ENCODE peak calls at places on chromosomes 7 and 10, in seven cellular contexts. One of them, this sample, is unnamed.

GRCh38 chr7:117229350-117229749 is 93.5 kb downstream of the WNT2 start:
- DNase-seq in HCT116: no peak
- DNase-seq in fibroblast of lung: peak
- DNase-seq in astrocyte: peak
- DNase-seq in SK-N-MC: no peak
- DNase-seq in GM23338: no peak
- DNase-seq in DND-41: peak
- DNase-seq in this sample: no peak

GRCh38 chr7:77383333-77383740 is 32.8 kb downstream of the GSAP start:
- DNase-seq in GM23338: no peak
- DNase-seq in SK-N-MC: no peak
- DNase-seq in HCT116: no peak
- DNase-seq in fibroblast of lung: peak
- DNase-seq in astrocyte: peak
- DNase-seq in DND-41: no peak
- DNase-seq in this sample: peak

GRCh38 chr10:79143879-79144278 is 75.1 kb downstream of the ZMIZ1 start:
- DNase-seq in DND-41: no peak
- DNase-seq in SK-N-MC: no peak
- DNase-seq in HCT116: no peak
- DNase-seq in GM23338: no peak
- DNase-seq in fibroblast of lung: no peak
- DNase-seq in astrocyte: no peak
- DNase-seq in this sample: no peak

GRCh38 chr7:48040944-48041664 is 5.8 kb downstream of the C7orf57 start:
- DNase-seq in HCT116: no peak
- DNase-seq in DND-41: no peak
- DNase-seq in GM23338: peak
- DNase-seq in SK-N-MC: no peak
- DNase-seq in fibroblast of lung: no peak
- DNase-seq in astrocyte: no peak
- DNase-seq in this sample: peak

GRCh38 chr10:24385776-24386175 is 176.8 kb downstream of the KIAA1217 start:
- DNase-seq in GM23338: peak
- DNase-seq in SK-N-MC: no peak
- DNase-seq in astrocyte: peak
- DNase-seq in HCT116: no peak
- DNase-seq in fibroblast of lung: peak
- DNase-seq in DND-41: no peak
- DNase-seq in this sample: peak

GRCh38 chr7:69104023-69104422 is 494.3 kb upstream of the AUTS2 start:
- DNase-seq in DND-41: no peak
- DNase-seq in HCT116: no peak
- DNase-seq in astrocyte: no peak
- DNase-seq in fibroblast of lung: no peak
- DNase-seq in GM23338: peak
- DNase-seq in SK-N-MC: no peak
- DNase-seq in this sample: no peak

GRCh38 chr10:127757033-127757432 is 20.0 kb downstream of the FOXI2 start:
- DNase-seq in SK-N-MC: no peak
- DNase-seq in fibroblast of lung: no peak
- DNase-seq in HCT116: peak
- DNase-seq in DND-41: peak
- DNase-seq in astrocyte: no peak
- DNase-seq in GM23338: peak
- DNase-seq in this sample: no peak

GRCh38 chr7:1849351-1849951 is 179.4 kb downstream of the ELFN1 start:
- DNase-seq in SK-N-MC: no peak
- DNase-seq in HCT116: no peak
- DNase-seq in fibroblast of lung: no peak
- DNase-seq in GM23338: no peak
- DNase-seq in DND-41: no peak
- DNase-seq in astrocyte: no peak
- DNase-seq in this sample: no peak

GRCh38 chr7:148395990-148396716 is 194.4 kb upstream of the C7orf33 start:
- DNase-seq in GM23338: peak
- DNase-seq in SK-N-MC: no peak
- DNase-seq in DND-41: no peak
- DNase-seq in astrocyte: no peak
- DNase-seq in HCT116: no peak
- DNase-seq in fibroblast of lung: no peak
- DNase-seq in this sample: no peak

GRCh38 chr10:106189254-106189653 is 975.3 kb downstream of the SORCS1 start:
- DNase-seq in SK-N-MC: peak
- DNase-seq in GM23338: peak
- DNase-seq in DND-41: peak
- DNase-seq in HCT116: no peak
- DNase-seq in astrocyte: no peak
- DNase-seq in fibroblast of lung: peak
- DNase-seq in this sample: no peak

GRCh38 chr10:978826-979421 is 9.3 kb upstream of the GTPBP4 start:
- DNase-seq in astrocyte: no peak
- DNase-seq in DND-41: no peak
- DNase-seq in GM23338: no peak
- DNase-seq in fibroblast of lung: peak
- DNase-seq in SK-N-MC: no peak
- DNase-seq in HCT116: no peak
- DNase-seq in this sample: no peak

GRCh38 chr10:59155556-59155955 is 20.9 kb upstream of the PHYHIPL start:
- DNase-seq in fibroblast of lung: no peak
- DNase-seq in DND-41: no peak
- DNase-seq in astrocyte: no peak
- DNase-seq in HCT116: no peak
- DNase-seq in GM23338: no peak
- DNase-seq in SK-N-MC: no peak
- DNase-seq in this sample: no peak

GRCh38 chr7:157014635-157015555 is 4.4 kb upstream of the MNX1 start:
- DNase-seq in SK-N-MC: no peak
- DNase-seq in fibroblast of lung: no peak
- DNase-seq in HCT116: no peak
- DNase-seq in astrocyte: no peak
- DNase-seq in GM23338: peak
- DNase-seq in DND-41: no peak
- DNase-seq in this sample: no peak

GRCh38 chr7:157017639-157018327 is 7.3 kb upstream of the MNX1 start:
- DNase-seq in GM23338: peak
- DNase-seq in astrocyte: no peak
- DNase-seq in DND-41: no peak
- DNase-seq in SK-N-MC: no peak
- DNase-seq in HCT116: no peak
- DNase-seq in fibroblast of lung: no peak
- DNase-seq in this sample: no peak

GRCh38 chr7:157017149-157017548 is 6.7 kb upstream of the MNX1 start:
- DNase-seq in fibroblast of lung: no peak
- DNase-seq in astrocyte: no peak
- DNase-seq in HCT116: no peak
- DNase-seq in SK-N-MC: no peak
- DNase-seq in GM23338: no peak
- DNase-seq in DND-41: no peak
- DNase-seq in this sample: no peak

GRCh38 chr7:157016024-157016351 is 5.5 kb upstream of the MNX1 start:
- DNase-seq in SK-N-MC: no peak
- DNase-seq in DND-41: no peak
- DNase-seq in GM23338: no peak
- DNase-seq in HCT116: no peak
- DNase-seq in fibroblast of lung: no peak
- DNase-seq in astrocyte: no peak
- DNase-seq in this sample: no peak

DNA sequence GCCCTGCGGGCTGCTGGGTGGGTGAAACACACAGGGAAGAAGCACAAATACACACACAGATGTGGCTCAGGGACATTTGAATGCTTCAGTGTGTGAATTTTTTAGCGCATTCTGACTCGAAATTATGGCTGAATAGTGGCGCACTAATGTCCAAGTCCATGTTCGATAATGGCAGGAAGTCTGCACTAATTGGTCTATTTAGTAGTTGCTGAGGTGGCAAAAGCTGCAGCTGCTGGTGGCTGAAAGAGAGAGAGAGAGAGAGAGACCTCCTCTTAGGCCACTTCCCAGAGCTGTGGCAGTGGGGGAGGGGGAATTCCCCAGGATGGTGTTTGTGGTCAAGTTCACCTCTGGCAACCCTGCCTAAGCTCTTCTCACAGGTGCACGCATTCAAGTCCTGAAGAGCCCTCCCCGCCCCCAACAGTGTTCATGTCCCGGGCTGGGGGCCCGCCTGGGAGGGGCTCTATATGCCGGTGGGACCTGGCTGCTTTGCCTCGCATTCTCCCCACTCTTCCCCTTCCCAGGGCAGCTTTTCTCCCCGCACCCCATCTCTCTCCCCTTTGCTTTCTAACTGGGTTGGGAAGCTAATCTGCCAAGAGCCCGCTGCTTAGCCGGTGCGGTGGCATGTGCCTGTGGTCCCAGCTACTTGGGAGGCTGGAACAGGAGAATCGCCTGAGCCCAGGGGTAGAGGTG is 6.0 kb upstream of the MNX1 start:
- DNase-seq in SK-N-MC: no peak
- DNase-seq in fibroblast of lung: no peak
- DNase-seq in HCT116: no peak
- DNase-seq in DND-41: peak
- DNase-seq in astrocyte: no peak
- DNase-seq in GM23338: peak
- DNase-seq in this sample: no peak
- TF ChIP-seq EZH2 in SK-N-MC: no peak
- TF ChIP-seq EZH2 in fibroblast of lung: peak
- TF ChIP-seq EZH2 in HCT116: no peak
- TF ChIP-seq EZH2 in DND-41: no peak
- TF ChIP-seq EZH2 in astrocyte: no peak
- TF ChIP-seq EZH2 in GM23338: peak
- TF ChIP-seq EZH2 in this sample: no peak

GRCh38 chr10:35639021-35639521 is 3.0 kb downstream of the FZD8 start:
- DNase-seq in GM23338: peak
- DNase-seq in astrocyte: no peak
- DNase-seq in SK-N-MC: no peak
- DNase-seq in DND-41: no peak
- DNase-seq in HCT116: no peak
- DNase-seq in fibroblast of lung: no peak
- DNase-seq in this sample: no peak
- TF ChIP-seq EZH2 in GM23338: no peak
- TF ChIP-seq EZH2 in astrocyte: no peak
- TF ChIP-seq EZH2 in SK-N-MC: no peak
- TF ChIP-seq EZH2 in DND-41: no peak
- TF ChIP-seq EZH2 in HCT116: no peak
- TF ChIP-seq EZH2 in fibroblast of lung: no peak
- TF ChIP-seq EZH2 in this sample: no peak

DNA sequence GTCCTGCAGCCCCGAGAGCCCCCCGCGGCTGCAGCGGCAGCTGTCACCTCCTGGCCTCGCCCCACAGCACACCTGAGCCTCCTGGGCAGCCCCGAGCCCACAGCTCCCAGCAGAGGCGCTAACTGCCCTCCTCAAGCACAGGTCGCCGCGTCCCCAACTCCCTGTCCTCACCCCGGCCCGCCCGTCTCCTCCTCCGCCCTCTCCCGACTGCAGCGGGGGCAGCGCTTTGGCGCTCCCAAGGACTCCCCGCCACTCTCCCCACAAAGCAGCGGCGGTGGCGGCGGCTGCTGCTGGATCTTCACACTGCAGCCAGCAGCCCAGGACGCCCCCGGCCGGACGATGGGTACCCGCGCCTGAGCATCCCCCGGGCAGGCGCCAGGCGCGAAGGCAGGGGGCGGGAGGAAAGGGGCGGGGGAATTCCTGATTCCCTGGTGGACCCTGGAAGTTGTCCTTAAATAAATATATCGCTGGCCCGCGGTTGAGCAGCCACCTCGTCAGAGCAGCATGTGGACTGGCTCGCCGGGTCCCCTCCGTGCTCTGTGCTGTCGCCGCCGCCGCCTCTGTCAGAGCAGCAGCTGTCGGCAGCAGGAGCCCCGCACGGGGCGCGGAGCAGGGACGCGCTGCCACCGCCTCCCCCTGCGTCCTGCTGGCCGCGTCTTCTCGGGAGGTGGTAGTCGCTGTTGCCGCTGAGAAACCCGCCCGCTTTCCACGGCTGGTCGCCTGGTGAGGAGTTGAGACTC is at the start of gene ZNF804B:
- DNase-seq in SK-N-MC: no peak
- DNase-seq in astrocyte: no peak
- DNase-seq in HCT116: no peak
- DNase-seq in fibroblast of lung: no peak
- DNase-seq in DND-41: no peak
- DNase-seq in GM23338: peak
- DNase-seq in this sample: no peak
- TF ChIP-seq EZH2 in SK-N-MC: no peak
- TF ChIP-seq EZH2 in astrocyte: peak
- TF ChIP-seq EZH2 in HCT116: no peak
- TF ChIP-seq EZH2 in fibroblast of lung: no peak
- TF ChIP-seq EZH2 in DND-41: no peak
- TF ChIP-seq EZH2 in GM23338: no peak
- TF ChIP-seq EZH2 in this sample: no peak

DNA sequence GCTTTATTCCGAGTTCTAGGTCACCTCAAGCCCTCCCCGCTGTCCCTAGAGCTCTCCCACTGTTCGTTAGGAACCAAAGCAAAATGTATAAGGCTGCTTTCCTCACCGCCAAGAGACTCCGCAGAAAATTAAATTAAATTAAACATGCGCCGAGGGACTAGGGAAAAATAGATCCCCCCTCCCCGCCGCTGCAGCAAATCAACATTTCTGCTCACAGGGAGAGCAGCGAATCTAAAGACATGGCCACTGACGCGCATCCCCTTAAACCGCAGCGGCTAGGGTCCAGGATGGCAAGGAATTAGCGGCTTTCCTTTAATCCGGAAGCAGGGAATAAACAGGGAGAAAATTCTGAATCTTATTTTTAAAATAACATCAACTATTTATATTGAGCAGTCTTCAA is 7.6 kb downstream of the SP8 start:
- DNase-seq in SK-N-MC: no peak
- DNase-seq in DND-41: no peak
- DNase-seq in fibroblast of lung: no peak
- DNase-seq in astrocyte: no peak
- DNase-seq in GM23338: no peak
- DNase-seq in HCT116: no peak
- DNase-seq in this sample: no peak
- TF ChIP-seq EZH2 in SK-N-MC: no peak
- TF ChIP-seq EZH2 in DND-41: no peak
- TF ChIP-seq EZH2 in fibroblast of lung: no peak
- TF ChIP-seq EZH2 in astrocyte: no peak
- TF ChIP-seq EZH2 in GM23338: peak
- TF ChIP-seq EZH2 in HCT116: no peak
- TF ChIP-seq EZH2 in this sample: no peak

GRCh38 chr10:63072951-63073350 is 60.2 kb upstream of the NRBF2 start:
- DNase-seq in DND-41: no peak
- DNase-seq in fibroblast of lung: no peak
- DNase-seq in astrocyte: no peak
- DNase-seq in HCT116: no peak
- DNase-seq in GM23338: no peak
- DNase-seq in SK-N-MC: no peak
- DNase-seq in this sample: peak
- TF ChIP-seq EZH2 in DND-41: no peak
- TF ChIP-seq EZH2 in fibroblast of lung: no peak
- TF ChIP-seq EZH2 in astrocyte: no peak
- TF ChIP-seq EZH2 in HCT116: no peak
- TF ChIP-seq EZH2 in GM23338: no peak
- TF ChIP-seq EZH2 in SK-N-MC: no peak
- TF ChIP-seq EZH2 in this sample: no peak